ENCODE peak calls at places on chromosome 13, in nine cellular contexts. One of them, this sample, is unnamed.

GRCh38 chr13:48485447-48485846 is 47.4 kb downstream of the RCBTB2 start:
- DNase-seq in A549: no peak
- DNase-seq in lower lobe of right lung: no peak
- DNase-seq in astrocyte of the cerebellum: no peak
- DNase-seq in psoas muscle: no peak
- DNase-seq in glutamatergic neuron: no peak
- DNase-seq in cardiac fibroblast: no peak
- DNase-seq in B cell: no peak
- DNase-seq in left ventricle myocardium inferior: no peak
- DNase-seq in this sample: no peak

GRCh38 chr13:100234524-100235136 is 145.7 kb downstream of the PCCA start:
- DNase-seq in left ventricle myocardium inferior: no peak
- DNase-seq in astrocyte of the cerebellum: no peak
- DNase-seq in lower lobe of right lung: no peak
- DNase-seq in cardiac fibroblast: peak
- DNase-seq in psoas muscle: no peak
- DNase-seq in glutamatergic neuron: no peak
- DNase-seq in B cell: no peak
- DNase-seq in A549: peak
- DNase-seq in this sample: no peak

GRCh38 chr13:81184556-81185265 is 843.8 kb upstream of the SPRY2 start:
- DNase-seq in left ventricle myocardium inferior: no peak
- DNase-seq in cardiac fibroblast: peak
- DNase-seq in B cell: no peak
- DNase-seq in A549: no peak
- DNase-seq in glutamatergic neuron: no peak
- DNase-seq in lower lobe of right lung: no peak
- DNase-seq in astrocyte of the cerebellum: no peak
- DNase-seq in psoas muscle: no peak
- DNase-seq in this sample: no peak

GRCh38 chr13:40192516-40193257 is 473.8 kb downstream of the FOXO1 start:
- DNase-seq in B cell: no peak
- DNase-seq in left ventricle myocardium inferior: no peak
- DNase-seq in glutamatergic neuron: no peak
- DNase-seq in A549: no peak
- DNase-seq in psoas muscle: no peak
- DNase-seq in cardiac fibroblast: no peak
- DNase-seq in astrocyte of the cerebellum: no peak
- DNase-seq in lower lobe of right lung: no peak
- DNase-seq in this sample: no peak

GRCh38 chr13:21326155-21327030 is 132.7 kb downstream of the ZDHHC20 start:
- DNase-seq in psoas muscle: no peak
- DNase-seq in glutamatergic neuron: peak
- DNase-seq in A549: no peak
- DNase-seq in lower lobe of right lung: no peak
- DNase-seq in left ventricle myocardium inferior: no peak
- DNase-seq in cardiac fibroblast: peak
- DNase-seq in astrocyte of the cerebellum: peak
- DNase-seq in B cell: peak
- DNase-seq in this sample: no peak

GRCh38 chr13:106917024-106917491 is 349.1 kb upstream of the ARGLU1 start:
- DNase-seq in lower lobe of right lung: no peak
- DNase-seq in astrocyte of the cerebellum: no peak
- DNase-seq in A549: no peak
- DNase-seq in cardiac fibroblast: peak
- DNase-seq in psoas muscle: no peak
- DNase-seq in glutamatergic neuron: peak
- DNase-seq in B cell: no peak
- DNase-seq in left ventricle myocardium inferior: peak
- DNase-seq in this sample: peak

GRCh38 chr13:21894703-21895699 is 224.1 kb downstream of the FGF9 start:
- DNase-seq in astrocyte of the cerebellum: no peak
- DNase-seq in glutamatergic neuron: no peak
- DNase-seq in lower lobe of right lung: no peak
- DNase-seq in psoas muscle: no peak
- DNase-seq in B cell: no peak
- DNase-seq in cardiac fibroblast: no peak
- DNase-seq in A549: no peak
- DNase-seq in left ventricle myocardium inferior: no peak
- DNase-seq in this sample: no peak

GRCh38 chr13:72198967-72199601 is 332.1 kb upstream of the DACH1 start:
- DNase-seq in cardiac fibroblast: no peak
- DNase-seq in astrocyte of the cerebellum: no peak
- DNase-seq in lower lobe of right lung: no peak
- DNase-seq in B cell: no peak
- DNase-seq in left ventricle myocardium inferior: no peak
- DNase-seq in psoas muscle: no peak
- DNase-seq in glutamatergic neuron: no peak
- DNase-seq in A549: no peak
- DNase-seq in this sample: no peak

GRCh38 chr13:77239312-77239711 is 87.6 kb downstream of the MYCBP2 start:
- DNase-seq in cardiac fibroblast: peak
- DNase-seq in left ventricle myocardium inferior: no peak
- DNase-seq in lower lobe of right lung: no peak
- DNase-seq in glutamatergic neuron: no peak
- DNase-seq in astrocyte of the cerebellum: no peak
- DNase-seq in A549: no peak
- DNase-seq in B cell: no peak
- DNase-seq in psoas muscle: no peak
- DNase-seq in this sample: no peak

GRCh38 chr13:49643003-49643651 is 14.8 kb downstream of the ARL11 start:
- DNase-seq in cardiac fibroblast: peak
- DNase-seq in astrocyte of the cerebellum: no peak
- DNase-seq in lower lobe of right lung: no peak
- DNase-seq in B cell: peak
- DNase-seq in psoas muscle: no peak
- DNase-seq in A549: no peak
- DNase-seq in left ventricle myocardium inferior: no peak
- DNase-seq in glutamatergic neuron: no peak
- DNase-seq in this sample: no peak

GRCh38 chr13:110716235-110716505 is 2.7 kb downstream of the ING1 start:
- DNase-seq in A549: peak
- DNase-seq in left ventricle myocardium inferior: no peak
- DNase-seq in B cell: no peak
- DNase-seq in cardiac fibroblast: peak
- DNase-seq in psoas muscle: peak
- DNase-seq in lower lobe of right lung: peak
- DNase-seq in glutamatergic neuron: peak
- DNase-seq in astrocyte of the cerebellum: no peak
- DNase-seq in this sample: peak

GRCh38 chr13:92265408-92265807 is 867.0 kb downstream of the GPC5 start:
- DNase-seq in lower lobe of right lung: no peak
- DNase-seq in glutamatergic neuron: no peak
- DNase-seq in psoas muscle: no peak
- DNase-seq in astrocyte of the cerebellum: no peak
- DNase-seq in A549: no peak
- DNase-seq in cardiac fibroblast: peak
- DNase-seq in B cell: no peak
- DNase-seq in left ventricle myocardium inferior: no peak
- DNase-seq in this sample: no peak

GRCh38 chr13:26509491-26509890 is 48.0 kb upstream of the WASF3 start:
- DNase-seq in glutamatergic neuron: no peak
- DNase-seq in A549: no peak
- DNase-seq in lower lobe of right lung: no peak
- DNase-seq in astrocyte of the cerebellum: no peak
- DNase-seq in B cell: no peak
- DNase-seq in psoas muscle: no peak
- DNase-seq in left ventricle myocardium inferior: no peak
- DNase-seq in cardiac fibroblast: no peak
- DNase-seq in this sample: no peak
- TF ChIP-seq CTCF in glutamatergic neuron: no peak
- TF ChIP-seq CTCF in A549: no peak
- TF ChIP-seq CTCF in lower lobe of right lung: no peak
- TF ChIP-seq CTCF in astrocyte of the cerebellum: no peak
- TF ChIP-seq CTCF in B cell: no peak
- TF ChIP-seq CTCF in psoas muscle: no peak
- TF ChIP-seq CTCF in left ventricle myocardium inferior: no peak
- TF ChIP-seq CTCF in cardiac fibroblast: no peak
- TF ChIP-seq CTCF in this sample: no peak

GRCh38 chr13:33722216-33722900 is 95.6 kb upstream of the RFC3 start:
- DNase-seq in left ventricle myocardium inferior: no peak
- DNase-seq in astrocyte of the cerebellum: no peak
- DNase-seq in A549: no peak
- DNase-seq in psoas muscle: no peak
- DNase-seq in glutamatergic neuron: no peak
- DNase-seq in B cell: no peak
- DNase-seq in lower lobe of right lung: no peak
- DNase-seq in cardiac fibroblast: peak
- DNase-seq in this sample: no peak
- TF ChIP-seq CTCF in left ventricle myocardium inferior: no peak
- TF ChIP-seq CTCF in astrocyte of the cerebellum: no peak
- TF ChIP-seq CTCF in A549: no peak
- TF ChIP-seq CTCF in psoas muscle: no peak
- TF ChIP-seq CTCF in glutamatergic neuron: no peak
- TF ChIP-seq CTCF in B cell: no peak
- TF ChIP-seq CTCF in lower lobe of right lung: no peak
- TF ChIP-seq CTCF in cardiac fibroblast: no peak
- TF ChIP-seq CTCF in this sample: no peak

DNA sequence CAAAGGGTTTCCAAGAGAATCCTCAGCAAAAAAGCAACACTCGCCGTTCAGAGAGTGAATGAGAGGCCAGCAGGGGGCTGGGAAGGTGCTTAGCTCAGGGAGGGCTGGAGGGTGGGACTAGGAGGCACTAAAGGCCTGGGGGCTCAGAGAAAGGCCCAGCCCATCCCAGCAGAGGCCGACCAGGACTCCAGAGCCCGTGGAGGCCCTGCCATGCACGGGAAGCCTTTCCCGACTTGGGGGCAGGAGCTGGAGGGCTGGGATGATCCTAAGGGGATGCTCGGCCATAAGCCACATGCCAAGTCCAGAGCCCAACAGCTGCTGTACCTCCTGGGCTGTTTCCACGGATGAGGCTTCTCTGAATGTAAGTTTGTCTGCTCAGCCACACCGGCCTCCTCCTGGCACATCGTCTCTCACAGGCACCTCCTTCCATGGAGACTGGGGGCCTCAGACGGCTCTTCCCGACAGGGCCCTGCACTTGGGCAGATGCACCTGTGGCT is 19.5 kb downstream of the RASA3 start:
- DNase-seq in A549: no peak
- DNase-seq in psoas muscle: peak
- DNase-seq in B cell: no peak
- DNase-seq in glutamatergic neuron: no peak
- DNase-seq in astrocyte of the cerebellum: no peak
- DNase-seq in cardiac fibroblast: no peak
- DNase-seq in lower lobe of right lung: no peak
- DNase-seq in left ventricle myocardium inferior: no peak
- DNase-seq in this sample: no peak
- TF ChIP-seq CTCF in A549: no peak
- TF ChIP-seq CTCF in psoas muscle: no peak
- TF ChIP-seq CTCF in B cell: no peak
- TF ChIP-seq CTCF in glutamatergic neuron: no peak
- TF ChIP-seq CTCF in astrocyte of the cerebellum: peak
- TF ChIP-seq CTCF in cardiac fibroblast: no peak
- TF ChIP-seq CTCF in lower lobe of right lung: no peak
- TF ChIP-seq CTCF in left ventricle myocardium inferior: no peak
- TF ChIP-seq CTCF in this sample: no peak

GRCh38 chr13:94224670-94225069 is 254.8 kb downstream of the DCT start:
- DNase-seq in cardiac fibroblast: no peak
- DNase-seq in astrocyte of the cerebellum: no peak
- DNase-seq in left ventricle myocardium inferior: no peak
- DNase-seq in lower lobe of right lung: no peak
- DNase-seq in B cell: no peak
- DNase-seq in glutamatergic neuron: no peak
- DNase-seq in psoas muscle: no peak
- DNase-seq in A549: no peak
- DNase-seq in this sample: no peak
- TF ChIP-seq CTCF in cardiac fibroblast: no peak
- TF ChIP-seq CTCF in astrocyte of the cerebellum: no peak
- TF ChIP-seq CTCF in left ventricle myocardium inferior: no peak
- TF ChIP-seq CTCF in lower lobe of right lung: no peak
- TF ChIP-seq CTCF in B cell: no peak
- TF ChIP-seq CTCF in glutamatergic neuron: no peak
- TF ChIP-seq CTCF in psoas muscle: no peak
- TF ChIP-seq CTCF in A549: no peak
- TF ChIP-seq CTCF in this sample: peak

GRCh38 chr13:56752630-56753029 is 388.1 kb upstream of the PRR20A start:
- DNase-seq in left ventricle myocardium inferior: no peak
- DNase-seq in A549: no peak
- DNase-seq in cardiac fibroblast: no peak
- DNase-seq in lower lobe of right lung: no peak
- DNase-seq in glutamatergic neuron: no peak
- DNase-seq in astrocyte of the cerebellum: no peak
- DNase-seq in psoas muscle: no peak
- DNase-seq in B cell: no peak
- DNase-seq in this sample: no peak

DNA sequence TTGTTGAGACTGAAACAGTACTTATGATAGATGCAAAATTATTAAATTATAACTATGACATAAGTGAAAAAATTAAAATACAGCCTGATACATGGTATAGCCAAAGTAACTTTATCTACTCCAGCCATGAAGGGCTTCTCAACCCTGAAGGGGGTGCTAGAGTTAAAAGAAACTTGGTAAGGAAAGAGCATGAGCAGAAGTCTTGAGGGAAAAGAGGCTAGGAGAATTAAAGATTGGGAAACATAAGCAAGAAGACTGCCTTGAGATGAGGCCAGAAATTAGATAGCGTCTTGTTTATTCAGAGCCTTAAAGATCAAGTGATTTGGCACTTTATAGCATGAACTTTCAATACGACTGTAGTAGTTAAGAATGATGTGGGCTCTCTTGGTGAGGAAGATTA is 385.5 kb upstream of the PRR20A start:
- DNase-seq in B cell: no peak
- DNase-seq in A549: no peak
- DNase-seq in glutamatergic neuron: no peak
- DNase-seq in astrocyte of the cerebellum: no peak
- DNase-seq in lower lobe of right lung: no peak
- DNase-seq in left ventricle myocardium inferior: no peak
- DNase-seq in cardiac fibroblast: no peak
- DNase-seq in psoas muscle: no peak
- DNase-seq in this sample: no peak
- TF ChIP-seq CTCF in B cell: no peak
- TF ChIP-seq CTCF in A549: no peak
- TF ChIP-seq CTCF in glutamatergic neuron: no peak
- TF ChIP-seq CTCF in astrocyte of the cerebellum: no peak
- TF ChIP-seq CTCF in lower lobe of right lung: no peak
- TF ChIP-seq CTCF in left ventricle myocardium inferior: peak
- TF ChIP-seq CTCF in cardiac fibroblast: no peak
- TF ChIP-seq CTCF in psoas muscle: no peak
- TF ChIP-seq CTCF in this sample: peak

This sample was measured in right lobe of liver.